ENCODE peak calls at places on chromosome 11, in four cellular contexts. N is suprapubic skin, P is neural progenitor cell, Z is left ventricle myocardium inferior. W is an unnamed sample.
A peak's percentile ranks its signal among the peaks of the same experiment; 100 is the strongest.

GRCh38 chr11:64131657-64132387 is 34.1 kb downstream of the MACROD1 start:
- DNase-seq in N (no peak), P (peak; percentile 70), Z (no peak), W (no peak)

GRCh38 chr11:15471028-15471708 is 356.4 kb downstream of the INSC start:
- DNase-seq in N (no peak), P (no peak), Z (no peak), W (peak; percentile 10)

GRCh38 chr11:69711824-69712801 is 8.3 kb upstream of the FGF19 start:
- DNase-seq in N (no peak), P (peak; percentile 41), Z (no peak), W (no peak)

GRCh38 chr11:18650859-18651557 is 16.9 kb upstream of the SPTY2D1 start:
- DNase-seq in N (no peak), P (peak; percentile 64), Z (no peak), W (peak; percentile 23)

GRCh38 chr11:86952933-86953637 is 2.1 kb downstream of the FZD4 start:
- DNase-seq in N (no peak), P (no peak), Z (no peak), W (no peak)

GRCh38 chr11:66475349-66476172 is 4.7 kb upstream of the DPP3 start:
- DNase-seq in N (no peak), P (no peak), Z (no peak), W (no peak)

GRCh38 chr11:657691-658126 is 20.6 kb downstream of the DRD4 start:
- DNase-seq in N (no peak), P (no peak), Z (no peak), W (no peak)

GRCh38 chr11:117712530-117712929 is 84.5 kb downstream of the DSCAML1 start:
- DNase-seq in N (no peak), P (no peak), Z (no peak), W (no peak)

GRCh38 chr11:1297576-1298473 is 11.6 kb downstream of the TOLLIP start:
- DNase-seq in N (peak; percentile 68), P (no peak), Z (no peak), W (no peak)

GRCh38 chr11:72195518-72195917 is 3.6 kb downstream of the FOLR1 start:
- DNase-seq in N (no peak), P (no peak), Z (no peak), W (no peak)

GRCh38 chr11:26201411-26201810 is 130.5 kb upstream of the ANO3 start:
- DNase-seq in N (no peak), P (no peak), Z (no peak), W (no peak)

GRCh38 chr11:15073361-15074205 is at the start of gene CALCB:
- DNase-seq in N (no peak), P (peak; percentile 75), Z (no peak), W (peak; percentile 19)

GRCh38 chr11:10607462-10607861 is 39.0 kb upstream of the LYVE1 start:
- DNase-seq in N (no peak), P (no peak), Z (no peak), W (no peak)

GRCh38 chr11:59141673-59142460 is 789 bp upstream of the FAM111A start:
- DNase-seq in N (no peak), P (no peak), Z (no peak), W (no peak)

GRCh38 chr11:120219157-120219934 is 8.5 kb downstream of the OAF start:
- DNase-seq in N (no peak), P (peak; percentile 28), Z (peak; percentile 52), W (no peak)

GRCh38 chr11:12680246-12680939 is 6.2 kb downstream of the TEAD1 start:
- DNase-seq in N (peak; percentile 94), P (peak; percentile 96), Z (peak; percentile 87), W (peak; percentile 80)

GRCh38 chr11:73320786-73321325 is 12.8 kb downstream of the ARHGEF17 start:
- DNase-seq in N (no peak), P (no peak), Z (no peak), W (no peak)

GRCh38 chr11:73321342-73322110 is 13.4 kb downstream of the ARHGEF17 start:
- DNase-seq in N (no peak), P (no peak), Z (peak; percentile 75), W (peak; percentile 86)

GRCh38 chr11:73323464-73323863 is 15.4 kb downstream of the ARHGEF17 start:
- DNase-seq in N (peak; percentile 85), P (peak; percentile 82), Z (peak; percentile 85), W (peak; percentile 56)

GRCh38 chr11:73322986-73323306 is 14.9 kb downstream of the ARHGEF17 start:
- DNase-seq in N (no peak), P (no peak), Z (no peak), W (no peak)

DNA sequence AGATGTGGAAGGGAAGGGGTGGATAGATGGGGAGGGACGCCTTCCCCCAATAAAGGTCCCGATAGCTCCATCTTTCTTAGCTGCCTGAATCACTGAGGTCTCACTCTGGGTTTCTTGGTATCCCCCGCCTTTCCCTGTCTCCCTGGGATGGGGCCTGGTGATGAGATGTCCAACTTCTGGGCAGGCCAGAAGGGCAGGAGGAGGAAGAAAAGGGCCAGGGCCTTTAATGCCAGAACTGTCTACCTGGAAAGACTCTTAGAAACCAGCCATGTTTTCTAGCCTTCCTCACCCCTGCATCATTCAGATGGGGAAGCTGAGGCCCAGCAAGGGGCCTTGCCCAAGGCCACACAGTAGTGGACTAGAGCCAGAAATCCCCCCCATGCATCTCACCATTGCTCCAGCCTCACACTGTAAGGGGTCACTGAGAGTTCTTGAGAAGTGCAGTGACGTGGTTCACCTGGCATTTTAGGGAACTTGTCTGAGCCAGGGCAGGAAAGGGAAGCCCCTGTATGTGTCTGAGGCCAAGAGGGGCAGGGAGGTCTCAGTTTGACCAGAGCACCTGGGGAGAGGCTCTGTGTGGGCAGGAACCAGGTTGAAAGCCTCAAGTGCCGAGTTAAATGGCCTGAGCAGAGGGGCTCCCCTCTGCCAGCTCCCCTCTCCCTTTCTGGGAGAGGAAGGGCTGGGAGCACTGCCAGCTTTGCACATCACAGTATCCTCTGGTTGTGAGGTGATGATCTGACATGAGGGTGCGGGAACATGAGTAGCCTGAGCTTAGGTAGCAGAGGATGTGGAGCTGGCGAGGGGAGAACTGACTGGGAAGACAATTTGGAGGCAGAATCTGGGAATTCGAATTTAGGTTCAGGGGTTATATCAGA is 14.3 kb downstream of the ARHGEF17 start:
- DNase-seq in N (no peak), P (no peak), Z (no peak), W (no peak)
- H3K4me1 ChIP-seq in N (peaks cover 57% of the 10 kb centered on the region), P (peaks cover 53% of the 10 kb centered on the region), Z (peaks cover 100% of the 10 kb centered on the region), W (peaks cover 58% of the 10 kb centered on the region)

GRCh38 chr11:78791964-78792363 is 217.3 kb upstream of the NARS2 start:
- DNase-seq in N (no peak), P (no peak), Z (no peak), W (no peak)
- H3K27me3 ChIP-seq in N (no peaks in the 10 kb centered on the region), P (no peaks in the 10 kb centered on the region), Z (no peaks in the 10 kb centered on the region), W (no peaks in the 10 kb centered on the region)

GRCh38 chr11:77039491-77040400 is 5.5 kb downstream of the B3GNT6 start:
- DNase-seq in N (no peak), P (peak; percentile 69), Z (no peak), W (peak; percentile 64)
- TF ChIP-seq CTCF in N (no peak), P (peak; percentile 60), Z (peak; percentile 40), W (peak; percentile 69)

DNA sequence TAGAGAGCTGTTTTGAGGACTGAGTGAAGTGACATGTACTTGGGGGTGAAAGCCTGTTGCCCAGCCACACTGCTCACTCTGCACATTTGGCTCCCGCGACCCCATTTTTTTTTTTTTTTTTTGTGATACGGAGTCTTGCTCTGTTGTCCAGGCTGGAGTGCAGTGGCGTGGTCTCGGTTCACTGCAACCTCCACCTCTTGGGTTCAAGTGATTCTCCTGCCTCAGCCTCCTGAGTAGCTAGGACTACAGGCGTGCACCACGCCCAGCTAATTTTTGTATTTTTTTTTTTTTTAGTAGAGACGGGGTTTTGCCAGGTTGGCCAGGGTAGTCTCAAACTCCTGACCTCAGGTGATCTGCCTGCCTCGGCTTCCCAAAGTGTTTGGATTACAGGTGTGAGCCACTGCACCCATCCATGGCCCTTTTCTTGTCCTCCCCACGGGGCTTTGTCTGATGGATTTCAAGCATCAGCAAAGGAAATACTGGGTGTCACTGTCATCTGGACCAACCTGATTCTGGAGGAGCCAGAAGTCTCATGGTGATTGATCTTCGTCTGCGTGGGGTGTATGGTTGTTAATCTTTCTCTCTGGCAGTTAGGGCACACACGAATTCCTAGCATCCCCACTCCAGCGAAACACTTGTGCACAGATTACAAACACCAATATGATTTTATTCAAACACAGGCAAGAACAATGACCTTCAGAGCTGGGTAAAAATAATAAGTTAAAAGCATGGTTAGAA is 3.4 kb upstream of the UCP3 start:
- DNase-seq in N (no peak), P (no peak), Z (no peak), W (no peak)
- H3K4me1 ChIP-seq in N (peaks cover 24% of the 10 kb centered on the region), P (no peaks in the 10 kb centered on the region), Z (peaks cover 53% of the 10 kb centered on the region), W (no peaks in the 10 kb centered on the region)

DNA sequence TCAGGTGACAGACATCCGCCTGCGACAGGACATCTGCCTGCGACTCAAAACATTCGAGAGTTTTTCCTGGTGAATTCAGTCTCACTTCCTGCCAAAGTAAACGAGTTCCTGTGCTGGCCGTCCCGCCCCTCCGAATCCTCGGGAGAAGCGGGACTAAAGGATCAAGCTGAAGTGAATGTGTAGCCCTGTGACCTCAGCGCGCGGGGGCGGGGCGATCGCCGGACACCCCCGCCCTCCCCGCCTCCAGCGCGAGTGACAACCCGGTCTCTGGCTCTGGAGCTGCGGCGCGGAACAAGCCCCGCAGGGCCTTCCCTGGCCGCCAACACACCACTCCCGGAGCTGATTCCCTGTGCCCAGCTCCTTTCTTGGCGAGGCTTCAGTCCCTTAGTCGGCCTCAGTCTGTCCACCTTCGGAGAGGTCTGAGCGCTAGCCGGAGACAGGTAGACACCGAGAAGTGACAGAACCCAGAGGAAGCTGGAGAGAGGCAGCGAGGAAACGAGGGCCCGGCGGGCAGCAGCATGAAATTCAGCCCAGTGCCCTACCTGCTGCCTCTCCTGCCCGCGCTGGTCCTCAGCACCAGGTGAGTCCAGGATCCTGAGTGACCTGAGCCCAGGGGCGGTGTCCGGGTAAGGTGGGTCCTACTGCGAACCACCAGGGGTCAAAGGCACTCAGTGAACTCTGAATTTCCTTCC is 766.4 kb upstream of the LUZP2 start:
- DNase-seq in N (no peak), P (no peak), Z (no peak), W (no peak)
- H3K27me3 ChIP-seq in N (no peaks in the 10 kb centered on the region), P (no peaks in the 10 kb centered on the region), Z (no peaks in the 10 kb centered on the region), W (no peaks in the 10 kb centered on the region)

DNA sequence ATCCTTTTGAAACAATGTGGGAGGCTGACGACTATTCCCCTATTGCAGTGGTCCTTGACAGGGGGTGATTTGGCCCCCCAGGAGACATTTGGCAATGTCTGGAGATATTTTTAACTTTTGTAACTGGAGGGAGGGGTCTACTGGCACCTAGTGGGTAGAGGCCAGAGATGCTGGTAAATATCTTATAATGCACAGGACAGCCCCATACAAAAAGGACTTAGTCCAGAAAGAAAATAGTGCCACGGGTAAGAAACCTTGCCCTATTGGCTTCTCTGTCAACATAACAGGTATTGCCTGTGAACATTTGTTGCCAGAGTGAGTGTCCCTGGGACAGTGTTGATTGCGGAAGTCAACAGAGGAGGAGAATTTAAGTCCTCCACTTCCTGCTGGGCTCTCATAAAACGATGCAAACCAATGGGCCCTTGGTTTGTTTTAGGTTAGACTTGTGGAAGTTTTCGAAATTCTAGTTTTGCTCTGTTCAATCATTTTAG is 101.6 kb downstream of the MAML2 start:
- DNase-seq in N (no peak), P (no peak), Z (no peak), W (no peak)
- TF ChIP-seq CTCF in N (no peak), P (peak; percentile 31), Z (no peak), W (peak; percentile 42)